ENCODE peak calls at places on chromosome 16, in six cellular contexts. W, X, D, Q, O and Y are unnamed samples. For H3K4me1, the result is how much of the 10 kb centered on the place peaks cover.

GRCh38 chr16:83808573-83809014 is 816 bp downstream of the HSBP1 start:
- DNase-seq in W (no peak), X (no peak), D (no peak), Q (no peak), O (no peak), Y (no peak)

GRCh38 chr16:58249780-58250478 is 44.9 kb downstream of the PRSS54 start:
- DNase-seq in W (peak), X (peak), D (peak), Q (peak), O (peak), Y (peak)

GRCh38 chr16:642189-643049 is 791 bp downstream of the MCRIP2 start:
- DNase-seq in W (peak), X (no peak), D (no peak), Q (no peak), O (peak), Y (no peak)

GRCh38 chr16:4904942-4905615 is 31.9 kb downstream of the PPL start:
- DNase-seq in W (no peak), X (no peak), D (no peak), Q (no peak), O (no peak), Y (no peak)

GRCh38 chr16:84924339-84925091 is 86.8 kb downstream of the ZDHHC7 start:
- DNase-seq in W (no peak), X (no peak), D (no peak), Q (no peak), O (no peak), Y (no peak)

GRCh38 chr16:15827709-15828343 is 29.0 kb downstream of the MYH11 start:
- DNase-seq in W (no peak), X (no peak), D (no peak), Q (no peak), O (no peak), Y (no peak)

GRCh38 chr16:80836846-80837245 is 32.4 kb upstream of the CDYL2 start:
- DNase-seq in W (no peak), X (no peak), D (no peak), Q (no peak), O (no peak), Y (no peak)

GRCh38 chr16:89642574-89642973 is 14.9 kb downstream of the CHMP1A start:
- DNase-seq in W (no peak), X (no peak), D (no peak), Q (no peak), O (no peak), Y (no peak)

GRCh38 chr16:80027007-80027965 is 426.7 kb upstream of the MAF start:
- DNase-seq in W (peak), X (peak), D (peak), Q (no peak), O (peak), Y (peak)

GRCh38 chr16:25699069-25699468 is 7.3 kb downstream of the HS3ST4 start:
- DNase-seq in W (no peak), X (no peak), D (no peak), Q (no peak), O (no peak), Y (no peak)

GRCh38 chr16:55370762-55371482 is 46.9 kb downstream of the IRX6 start:
- DNase-seq in W (peak), X (peak), D (peak), Q (peak), O (no peak), Y (peak)

GRCh38 chr16:74034862-74035261 is 261.8 kb upstream of the PSMD7 start:
- DNase-seq in W (peak), X (peak), D (no peak), Q (peak), O (no peak), Y (no peak)

GRCh38 chr16:10684541-10685151 is 10.1 kb downstream of the TEKT5 start:
- DNase-seq in W (no peak), X (no peak), D (no peak), Q (no peak), O (no peak), Y (no peak)

GRCh38 chr16:1390239-1390638 is 24.3 kb downstream of the UNKL start:
- DNase-seq in W (no peak), X (no peak), D (no peak), Q (no peak), O (no peak), Y (no peak)

GRCh38 chr16:13138528-13138927 is 237.1 kb downstream of the SHISA9 start:
- DNase-seq in W (no peak), X (no peak), D (no peak), Q (no peak), O (no peak), Y (no peak)

GRCh38 chr16:80189481-80190163 is 351.2 kb upstream of the DYNLRB2 start:
- DNase-seq in W (no peak), X (no peak), D (no peak), Q (no peak), O (no peak), Y (no peak)

GRCh38 chr16:23578096-23578830 is 17.9 kb downstream of the NDUFAB1 start:
- DNase-seq in W (no peak), X (peak), D (no peak), Q (no peak), O (peak), Y (no peak)

GRCh38 chr16:81804134-81804610 is 25.1 kb downstream of the PLCG2 start:
- DNase-seq in W (no peak), X (no peak), D (no peak), Q (no peak), O (no peak), Y (no peak)

GRCh38 chr16:84898447-84898846 is 78.7 kb downstream of the CRISPLD2 start:
- DNase-seq in W (no peak), X (peak), D (no peak), Q (no peak), O (no peak), Y (no peak)

GRCh38 chr16:31243734-31244670 is 15.8 kb upstream of the ITGAM start:
- DNase-seq in W (peak), X (no peak), D (no peak), Q (no peak), O (no peak), Y (no peak)

GRCh38 chr16:64712027-64712426 is 409.8 kb downstream of the CDH11 start:
- DNase-seq in W (no peak), X (peak), D (no peak), Q (no peak), O (peak), Y (no peak)

GRCh38 chr16:64920211-64920610 is 201.7 kb downstream of the CDH11 start:
- DNase-seq in W (no peak), X (no peak), D (no peak), Q (no peak), O (peak), Y (no peak)

GRCh38 chr16:8867483-8868271 is 1.1 kb downstream of the CARHSP1 start:
- DNase-seq in W (peak), X (no peak), D (no peak), Q (peak), O (peak), Y (no peak)

GRCh38 chr16:74083582-74083981 is 213.0 kb upstream of the PSMD7 start:
- DNase-seq in W (no peak), X (no peak), D (no peak), Q (no peak), O (no peak), Y (no peak)

GRCh38 chr16:57184890-57185445 is 871 bp downstream of the PSME3IP1 start:
- DNase-seq in W (peak), X (no peak), D (no peak), Q (no peak), O (no peak), Y (no peak)

GRCh38 chr16:12027091-12027490 is 50.6 kb downstream of the SNX29 start:
- DNase-seq in W (peak), X (no peak), D (peak), Q (no peak), O (no peak), Y (peak)

GRCh38 chr16:14486520-14487303 is 143.3 kb downstream of the PARN start:
- DNase-seq in W (peak), X (peak), D (no peak), Q (no peak), O (peak), Y (peak)

GRCh38 chr16:57579361-57579665 is 36.9 kb downstream of the ADGRG5 start:
- DNase-seq in W (no peak), X (no peak), D (no peak), Q (no peak), O (no peak), Y (peak)

GRCh38 chr16:30626230-30626629 is 16.0 kb upstream of the ZNF689 start:
- DNase-seq in W (no peak), X (no peak), D (no peak), Q (no peak), O (no peak), Y (no peak)

GRCh38 chr16:17194190-17194780 is 276.5 kb downstream of the XYLT1 start:
- DNase-seq in W (peak), X (peak), D (peak), Q (peak), O (no peak), Y (peak)

GRCh38 chr16:81623365-81624102 is 155.6 kb upstream of the PLCG2 start:
- DNase-seq in W (peak), X (peak), D (no peak), Q (peak), O (peak), Y (no peak)

GRCh38 chr16:12395266-12395665 is 408.4 kb downstream of the CPPED1 start:
- DNase-seq in W (no peak), X (peak), D (no peak), Q (no peak), O (no peak), Y (no peak)

DNA sequence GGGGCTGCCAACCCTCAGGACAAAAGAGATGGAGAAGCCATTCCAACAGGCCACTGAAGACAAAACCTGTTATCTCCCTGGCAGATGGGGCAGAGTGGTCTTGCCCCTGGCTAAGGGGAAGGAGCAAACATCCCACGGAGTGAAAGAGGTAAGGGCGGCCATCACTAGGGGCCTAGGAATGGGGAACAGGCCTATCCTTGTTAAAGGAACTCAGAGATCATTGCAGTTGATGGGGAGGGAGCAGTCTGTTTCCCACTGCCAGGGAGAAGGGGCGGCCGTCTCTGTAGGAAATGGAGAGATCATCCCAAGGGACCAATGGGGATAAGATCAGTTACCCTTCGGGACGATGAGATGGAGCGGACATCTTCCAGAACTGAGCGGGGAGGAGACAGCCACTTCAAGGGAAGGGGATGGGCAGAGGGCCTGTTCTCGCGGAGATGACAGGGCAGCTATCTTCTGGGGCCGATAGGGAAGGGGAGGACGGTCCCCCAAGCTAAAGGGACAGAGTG is 581 bp upstream of the TMEM208 start:
- DNase-seq in W (no peak), X (no peak), D (no peak), Q (no peak), O (no peak), Y (no peak)
- H4K8ac ChIP-seq in W (no peak), X (peak), D (no peak), Q (no peak), O (peak), Y (no peak)

GRCh38 chr16:69561901-69562300 is 3.9 kb upstream of the NFAT5 start:
- DNase-seq in W (no peak), X (no peak), D (no peak), Q (no peak), O (no peak), Y (no peak)

GRCh38 chr16:69564845-69565610 is 738 bp upstream of the NFAT5 start:
- DNase-seq in W (peak), X (no peak), D (no peak), Q (no peak), O (peak), Y (no peak)

GRCh38 chr16:69563605-69564580 is 1.9 kb upstream of the NFAT5 start:
- DNase-seq in W (peak), X (peak), D (no peak), Q (peak), O (peak), Y (no peak)

GRCh38 chr16:69565611-69566436 is at the start of gene NFAT5:
- DNase-seq in W (peak), X (peak), D (peak), Q (peak), O (peak), Y (peak)

DNA sequence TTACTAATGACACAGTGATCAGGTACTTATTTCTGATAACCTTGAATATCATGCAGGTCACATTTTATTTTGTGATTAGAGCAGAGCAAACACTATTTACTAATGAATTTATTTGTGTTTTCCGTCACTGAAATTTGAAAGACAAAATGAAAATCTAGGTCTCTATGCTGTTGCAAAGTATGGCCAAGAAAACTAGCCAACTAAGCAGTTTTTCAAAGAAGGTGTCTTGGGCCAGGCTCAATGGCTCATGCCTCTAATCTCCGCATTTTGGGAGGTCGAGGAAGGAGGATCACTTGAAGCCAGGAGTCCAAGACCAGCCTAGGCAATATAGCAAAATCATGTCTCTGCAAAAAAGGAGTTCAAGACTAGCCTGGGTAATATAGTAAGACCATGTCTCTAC is 2.9 kb upstream of the NFAT5 start:
- DNase-seq in W (no peak), X (no peak), D (no peak), Q (no peak), O (no peak), Y (no peak)
- H3K4me1 ChIP-seq in W (under half), X (under half), D (under half), Q (under half), O (under half), Y (under half)

GRCh38 chr16:53666816-53667415 is 36.7 kb downstream of the RPGRIP1L start:
- DNase-seq in W (no peak), X (no peak), D (no peak), Q (no peak), O (no peak), Y (no peak)
- H4K8ac ChIP-seq in W (no peak), X (no peak), D (no peak), Q (no peak), O (no peak), Y (no peak)

DNA sequence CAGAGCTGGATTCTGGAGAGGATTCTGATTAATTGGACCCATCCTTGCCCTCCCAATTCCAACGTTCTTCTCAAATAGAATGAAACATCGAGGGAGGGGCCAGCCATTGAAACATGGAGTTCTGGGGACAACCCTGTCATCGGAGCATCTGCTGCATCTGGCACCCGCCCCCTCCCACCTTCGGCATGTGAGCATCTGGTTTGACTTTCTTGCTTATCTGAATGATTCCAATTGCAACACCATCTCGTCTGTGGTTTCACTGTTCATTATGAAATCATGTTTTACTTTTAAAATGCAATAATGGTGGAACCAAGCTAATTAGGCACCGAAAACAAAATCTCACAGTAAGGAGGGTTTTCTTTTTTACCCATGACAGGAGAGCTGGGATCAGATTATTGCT is 190.5 kb upstream of the FOXF1 start:
- DNase-seq in W (no peak), X (peak), D (no peak), Q (no peak), O (no peak), Y (no peak)
- H3K4me1 ChIP-seq in W (under half), X (under half), D (under half), Q (under half), O (under half), Y (under half)

GRCh38 chr16:46745594-46745993 is 2.5 kb downstream of the MYLK3 start:
- DNase-seq in W (peak), X (no peak), D (no peak), Q (no peak), O (no peak), Y (no peak)

GRCh38 chr16:46746821-46747776 is 1.0 kb downstream of the MYLK3 start:
- DNase-seq in W (peak), X (no peak), D (no peak), Q (no peak), O (peak), Y (peak)

GRCh38 chr16:46747777-46748651 is at the start of gene MYLK3:
- DNase-seq in W (peak), X (no peak), D (peak), Q (peak), O (peak), Y (peak)

GRCh38 chr16:46739934-46740333 is 8.2 kb downstream of the MYLK3 start:
- DNase-seq in W (peak), X (no peak), D (no peak), Q (no peak), O (no peak), Y (no peak)

DNA sequence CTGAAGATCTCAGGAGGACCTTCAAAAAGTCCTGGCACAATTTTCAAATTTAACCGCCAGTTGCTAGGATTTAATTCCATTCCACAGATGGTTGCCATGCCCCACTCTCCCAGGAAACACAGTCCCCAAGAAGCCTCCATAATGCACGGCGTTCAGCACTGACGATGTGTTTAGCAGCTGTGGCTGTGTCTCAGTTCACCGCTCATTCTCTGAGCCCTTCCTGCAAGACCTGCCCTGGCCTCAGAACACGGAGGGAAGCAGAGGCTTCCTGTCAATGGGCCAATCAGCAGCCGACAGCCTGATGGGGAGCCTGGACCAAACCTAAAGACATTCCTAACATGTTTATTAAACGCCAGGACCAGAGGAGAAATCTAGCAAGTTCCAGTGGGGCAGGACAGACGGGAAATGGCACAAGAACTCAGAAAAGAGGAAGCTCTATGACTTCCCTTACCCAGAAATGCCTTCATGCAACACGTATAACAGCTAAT is 4.9 kb downstream of the MYLK3 start:
- DNase-seq in W (peak), X (peak), D (no peak), Q (no peak), O (peak), Y (peak)
- H4K8ac ChIP-seq in W (peak), X (peak), D (no peak), Q (no peak), O (no peak), Y (no peak)

GRCh38 chr16:27303256-27304100 is 10.3 kb upstream of the IL4R start:
- DNase-seq in W (no peak), X (no peak), D (no peak), Q (no peak), O (no peak), Y (no peak)
- H3K4me1 ChIP-seq in W (under half), X (under half), D (under half), Q (under half), O (under half), Y (under half)